ENCODE peak calls at places on chromosomes 1 and 21, in five cellular contexts. W is NCI-H2227 treated with DMSO at 0.1 percent for 48 hours; Q is NCI-H748 treated with DMSO at 0.1 percent for 48 hours; N is activated T-helper 1 cell treated with anti-CD3 and anti-CD28 coated beads, Interleukin-2, amount 50 U/mL, for 16 hours; A is psoas muscle. D is an unnamed sample.

GRCh38 chr1:33332357-33332789 is 11.5 kb upstream of the A3GALT2 start:
- DNase-seq in W (no peak), Q (no peak), N (no peak), A (peak; percentile 70), D (no peak)

GRCh38 chr21:42021751-42022430 is 11.7 kb upstream of the ZBTB21 start:
- DNase-seq in W (peak; percentile 57), Q (peak; percentile 67), N (no peak), A (no peak), D (no peak)

GRCh38 chr1:22738522-22738921 is 27.9 kb downstream of the EPHB2 start:
- DNase-seq in W (no peak), Q (no peak), N (no peak), A (no peak), D (no peak)

GRCh38 chr1:218705911-218706893 is 361.1 kb downstream of the TGFB2 start:
- DNase-seq in W (no peak), Q (no peak), N (no peak), A (no peak), D (no peak)

GRCh38 chr1:153483776-153484175 is 23.3 kb upstream of the S100A7 start:
- DNase-seq in W (no peak), Q (peak; percentile 79), N (no peak), A (no peak), D (no peak)

GRCh38 chr1:207283421-207283820 is 38.1 kb upstream of the CD55 start:
- DNase-seq in W (no peak), Q (no peak), N (no peak), A (no peak), D (no peak)

GRCh38 chr1:201461783-201462441 is 7.1 kb downstream of the PHLDA3 start:
- DNase-seq in W (no peak), Q (no peak), N (no peak), A (peak; percentile 96), D (peak; percentile 81)

GRCh38 chr1:71015745-71016144 is 31.9 kb downstream of the PTGER3 start:
- DNase-seq in W (no peak), Q (no peak), N (no peak), A (no peak), D (no peak)

GRCh38 chr1:193868425-193868824 is 682.0 kb upstream of the B3GALT2 start:
- DNase-seq in W (no peak), Q (no peak), N (no peak), A (no peak), D (no peak)

GRCh38 chr1:42282024-42282579 is 52.9 kb downstream of the FOXJ3 start:
- DNase-seq in W (no peak), Q (no peak), N (no peak), A (no peak), D (no peak)

GRCh38 chr1:31939484-31940329 is 1.5 kb upstream of the PTP4A2 start:
- DNase-seq in W (no peak), Q (no peak), N (peak; percentile 70), A (peak; percentile 72), D (peak; percentile 47)

GRCh38 chr1:175612286-175612685 is 131.1 kb downstream of the TNR start:
- DNase-seq in W (no peak), Q (no peak), N (no peak), A (no peak), D (no peak)

GRCh38 chr1:241637046-241637590 is 3.1 kb downstream of the CHML start:
- DNase-seq in W (no peak), Q (no peak), N (no peak), A (no peak), D (no peak)

GRCh38 chr1:99956755-99957154 is 13.0 kb upstream of the SLC35A3 start:
- DNase-seq in W (no peak), Q (no peak), N (no peak), A (no peak), D (no peak)